ENCODE peak calls at places on chromosomes 13 and 19, in nine cellular contexts. Q, S, A, V, B, N, J, X and F are unnamed samples.

GRCh38 chr19:3692141-3693029 is 7.9 kb downstream of the PIP5K1C start:
- DNase-seq in Q (peak), B (peak), V (no peak), A (no peak), N (no peak), J (peak), S (no peak), X (no peak), F (no peak)

GRCh38 chr13:91286317-91286716 is 61.2 kb upstream of the MIR17HG start:
- DNase-seq in N (no peak), X (no peak), B (no peak), S (no peak), V (no peak), Q (no peak), A (no peak), J (no peak), F (no peak)

GRCh38 chr13:110347535-110348308 is 40.6 kb downstream of the COL4A2 start:
- DNase-seq in V (peak), N (no peak), B (no peak), Q (no peak), J (no peak), X (no peak), S (no peak), A (no peak), F (no peak)

GRCh38 chr13:31946091-31946770 is 85.3 kb upstream of the FRY start:
- DNase-seq in B (no peak), S (no peak), A (no peak), V (no peak), J (no peak), Q (no peak), N (no peak), X (no peak), F (no peak)

GRCh38 chr13:41707192-41707858 is 250.0 kb downstream of the RGCC start:
- DNase-seq in N (no peak), V (no peak), Q (no peak), B (no peak), X (no peak), A (no peak), J (no peak), S (no peak), F (no peak)

GRCh38 chr13:51928231-51928630 is 66.5 kb downstream of the CCDC70 start:
- DNase-seq in J (no peak), Q (no peak), N (no peak), X (no peak), S (no peak), V (no peak), B (no peak), A (peak), F (no peak)

GRCh38 chr13:113875829-113876228 is 12.0 kb upstream of the GAS6 start:
- DNase-seq in Q (no peak), S (no peak), V (no peak), N (no peak), B (no peak), J (no peak), A (no peak), X (no peak), F (no peak)

GRCh38 chr13:33388254-33388998 is 102.9 kb upstream of the STARD13 start:
- DNase-seq in B (no peak), A (no peak), X (no peak), J (no peak), N (no peak), S (no peak), Q (no peak), V (no peak), F (no peak)

GRCh38 chr19:16340654-16341053 is 16.0 kb downstream of the KLF2 start:
- DNase-seq in N (no peak), A (no peak), S (no peak), X (no peak), B (no peak), Q (no peak), V (no peak), J (no peak), F (no peak)

GRCh38 chr19:17389957-17390664 is 3.9 kb downstream of the CCDC194 start:
- DNase-seq in Q (no peak), J (no peak), B (no peak), A (no peak), N (no peak), V (no peak), S (no peak), X (no peak), F (no peak)

GRCh38 chr13:79937311-79938243 is 403.3 kb downstream of the SPRY2 start:
- DNase-seq in X (no peak), B (no peak), V (no peak), Q (no peak), N (no peak), A (no peak), S (no peak), J (no peak), F (no peak)

GRCh38 chr13:34696741-34697140 is 245.3 kb upstream of the NBEA start:
- DNase-seq in N (no peak), Q (no peak), J (no peak), A (no peak), B (no peak), X (no peak), V (no peak), S (no peak), F (no peak)

GRCh38 chr13:106701810-106702341 is 133.9 kb upstream of the ARGLU1 start:
- DNase-seq in A (no peak), N (no peak), V (no peak), X (no peak), S (no peak), Q (no peak), B (no peak), J (no peak), F (no peak)